ENCODE peak calls at places on chromosome 4, in five cellular contexts. P is HFF-Myc, N is bronchial epithelial cell, Q is RWPE2, O is coronary artery. S is an unnamed sample.

GRCh38 chr4:184719407-184719806 is 14.5 kb downstream of the CENPU start:
- DNase-seq in O (no peak), Q (no peak), P (no peak), N (no peak), S (no peak)

GRCh38 chr4:155906554-155907247 is 3.2 kb downstream of the TDO2 start:
- DNase-seq in N (peak), P (peak), O (no peak), Q (no peak), S (no peak)

GRCh38 chr4:24417206-24417605 is 167.1 kb downstream of the DHX15 start:
- DNase-seq in P (no peak), O (no peak), N (no peak), Q (no peak), S (no peak)

GRCh38 chr4:139266583-139267257 is 13.3 kb downstream of the MGARP start:
- DNase-seq in N (peak), P (peak), O (peak), Q (no peak), S (no peak)

GRCh38 chr4:159077702-159078495 is 25.0 kb upstream of the RAPGEF2 start:
- DNase-seq in P (no peak), N (peak), Q (no peak), O (no peak), S (no peak)

GRCh38 chr4:152408514-152409327 is 127.2 kb downstream of the FBXW7 start:
- DNase-seq in P (peak), Q (no peak), N (peak), O (no peak), S (no peak)

GRCh38 chr4:158172196-158172557 is 648 bp downstream of the GASK1B start:
- DNase-seq in O (no peak), N (no peak), P (no peak), Q (no peak), S (no peak)

GRCh38 chr4:181792641-181793612 is 450.3 kb upstream of the TENM3 start:
- DNase-seq in N (no peak), O (no peak), P (no peak), Q (no peak), S (no peak)

GRCh38 chr4:92952426-92952825 is 648.7 kb downstream of the GRID2 start:
- DNase-seq in N (peak), P (no peak), O (no peak), Q (no peak), S (no peak)

GRCh38 chr4:185817403-185817818 is 5.4 kb upstream of the SORBS2 start:
- DNase-seq in N (peak), O (no peak), Q (no peak), P (no peak), S (no peak)

GRCh38 chr4:105147226-105148151 is 813 bp downstream of the TET2 start:
- DNase-seq in N (peak), P (no peak), O (peak), Q (no peak), S (no peak)

GRCh38 chr4:123346330-123346940 is 50.2 kb upstream of the SPRY1 start:
- DNase-seq in Q (no peak), N (no peak), P (no peak), O (no peak), S (no peak)

GRCh38 chr4:141130947-141131545 is 2.2 kb downstream of the RNF150 start:
- DNase-seq in P (no peak), N (no peak), O (no peak), Q (no peak), S (no peak)

GRCh38 chr4:82380831-82381230 is 7.0 kb upstream of the HNRNPD start:
- DNase-seq in O (no peak), N (no peak), P (no peak), Q (no peak), S (peak)

GRCh38 chr4:10078481-10079233 is 37.9 kb downstream of the WDR1 start:
- DNase-seq in N (no peak), P (no peak), Q (peak), O (peak), S (peak)

GRCh38 chr4:78624048-78624447 is 72.5 kb downstream of the ANXA3 start:
- DNase-seq in Q (no peak), O (no peak), N (peak), P (no peak), S (no peak)

GRCh38 chr4:123096038-123096437 is 173.6 kb upstream of the NUDT6 start:
- DNase-seq in Q (no peak), P (no peak), N (peak), O (no peak), S (no peak)

GRCh38 chr4:106162278-106162677 is 153.7 kb downstream of the TBCK start:
- DNase-seq in Q (no peak), N (no peak), O (no peak), P (no peak), S (no peak)

GRCh38 chr4:168795346-168795745 is 214.7 kb downstream of the CBR4 start:
- DNase-seq in O (no peak), N (no peak), P (no peak), Q (no peak), S (no peak)
- TF ChIP-seq CTCF in O (no peak), N (no peak), P (no peak), Q (no peak), S (no peak)

GRCh38 chr4:154464654-154465053 is 26.9 kb downstream of the DCHS2 start:
- DNase-seq in Q (no peak), P (no peak), O (no peak), N (no peak), S (no peak)
- TF ChIP-seq CTCF in Q (no peak), P (no peak), O (no peak), N (no peak), S (no peak)

GRCh38 chr4:38359113-38359512 is 304.9 kb upstream of the KLF3 start:
- DNase-seq in O (no peak), N (no peak), Q (no peak), P (no peak), S (no peak)

GRCh38 chr4:38364383-38364963 is 299.5 kb upstream of the KLF3 start:
- DNase-seq in O (no peak), P (no peak), Q (no peak), N (no peak), S (no peak)

GRCh38 chr4:38357546-38357945 is 306.5 kb upstream of the KLF3 start:
- DNase-seq in O (no peak), P (no peak), N (no peak), Q (no peak), S (no peak)

GRCh38 chr4:38356686-38357085 is 307.3 kb upstream of the KLF3 start:
- DNase-seq in O (no peak), Q (no peak), P (no peak), N (no peak), S (no peak)

GRCh38 chr4:38360201-38360600 is 303.8 kb upstream of the KLF3 start:
- DNase-seq in Q (no peak), O (no peak), P (no peak), N (no peak), S (no peak)
- TF ChIP-seq CTCF in Q (no peak), O (no peak), P (no peak), N (no peak), S (no peak)

GRCh38 chr4:38383646-38384121 is 280.3 kb upstream of the KLF3 start:
- DNase-seq in O (no peak), P (no peak), N (no peak), Q (no peak), S (no peak)

GRCh38 chr4:38386011-38386551 is 277.9 kb upstream of the KLF3 start:
- DNase-seq in N (no peak), O (no peak), Q (no peak), P (no peak), S (no peak)

GRCh38 chr4:38386654-38387188 is 277.3 kb upstream of the KLF3 start:
- DNase-seq in N (no peak), Q (no peak), P (no peak), O (no peak), S (no peak)

GRCh38 chr4:38385286-38386010 is 278.6 kb upstream of the KLF3 start:
- DNase-seq in Q (no peak), O (no peak), P (no peak), N (peak), S (no peak)

GRCh38 chr4:38384962-38385285 is 279.1 kb upstream of the KLF3 start:
- DNase-seq in P (no peak), N (no peak), O (no peak), Q (no peak), S (no peak)
- TF ChIP-seq CTCF in P (no peak), N (no peak), O (no peak), Q (no peak), S (no peak)

GRCh38 chr4:7689773-7690693 is 249.6 kb downstream of the AFAP1 start:
- DNase-seq in O (no peak), N (no peak), P (no peak), Q (no peak), S (peak)

GRCh38 chr4:7684294-7684693 is 249.6 kb upstream of the PSAPL1 start:
- DNase-seq in Q (no peak), N (no peak), P (no peak), O (no peak), S (no peak)

GRCh38 chr4:7686166-7686870 is 251.6 kb upstream of the PSAPL1 start:
- DNase-seq in O (no peak), Q (no peak), P (no peak), N (no peak), S (peak)

GRCh38 chr4:7687796-7688195 is 251.9 kb downstream of the AFAP1 start:
- DNase-seq in Q (no peak), N (no peak), P (no peak), O (no peak), S (peak)

GRCh38 chr4:7687006-7687405 is 252.3 kb upstream of the PSAPL1 start:
- DNase-seq in N (no peak), O (no peak), P (no peak), Q (no peak), S (no peak)
- TF ChIP-seq CTCF in N (no peak), O (no peak), P (no peak), Q (no peak), S (no peak)

DNA sequence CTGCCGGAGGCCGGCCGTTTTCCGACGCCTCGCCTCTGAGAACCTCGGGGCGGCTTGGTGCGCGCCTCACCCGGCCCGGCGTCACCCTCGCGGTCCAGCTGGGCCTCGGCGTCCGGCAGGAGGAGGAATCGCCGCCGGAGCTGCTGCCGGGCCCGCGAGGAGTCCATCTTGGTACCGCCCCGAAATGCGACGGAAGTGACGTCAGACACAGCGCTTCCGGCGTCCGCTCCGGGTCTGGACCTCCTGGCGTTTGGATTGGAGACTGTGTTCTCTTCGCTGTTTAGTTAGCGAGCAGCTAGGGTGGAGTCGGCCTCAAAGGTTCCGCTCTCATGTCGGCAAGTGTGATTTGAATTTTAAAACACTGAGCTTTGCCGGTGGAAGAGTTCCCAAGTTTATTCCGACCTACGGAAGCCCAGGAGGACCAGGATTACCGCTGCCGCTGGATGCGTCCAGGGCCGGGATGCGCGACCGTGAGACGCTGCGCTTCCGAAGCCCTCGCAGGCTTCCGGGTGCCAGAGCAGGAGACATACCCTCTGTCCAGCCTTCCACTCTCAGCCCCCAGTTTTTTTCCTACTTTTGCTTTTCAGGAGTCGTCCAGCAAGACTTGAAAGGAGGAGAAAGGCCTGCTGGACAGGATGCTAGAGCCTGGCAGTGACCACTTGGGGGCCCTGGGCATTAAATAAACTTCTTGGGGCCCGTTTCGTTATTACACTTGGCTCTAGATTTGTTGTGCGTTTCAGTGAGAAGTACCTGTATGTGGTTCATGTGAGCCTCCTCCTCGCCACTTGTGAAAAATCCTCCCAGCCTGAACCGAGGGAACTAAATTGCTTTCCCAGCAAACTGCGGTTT is at the start of gene TMEM128:
- DNase-seq in P (peak), Q (peak), O (peak), N (peak), S (peak)
- TF ChIP-seq CTCF in P (no peak), Q (peak), O (no peak), N (peak), S (peak)

S was measured in chondrocyte.